ENCODE peak calls at places on chromosomes 16 and 17, in eight cellular contexts. One of them, this sample, is unnamed. For H3K4me1, the result is how much of the 10 kb centered on the place peaks cover.

GRCh38 chr17:50459081-50459676 is 9.5 kb downstream of the CHAD start:
- DNase-seq in SK-N-SH: no peak
- DNase-seq in breast epithelium: no peak
- DNase-seq in esophagus squamous epithelium: no peak
- DNase-seq in uterus: no peak
- DNase-seq in pancreas: no peak
- DNase-seq in psoas muscle: no peak
- DNase-seq in lower lobe of right lung: no peak
- DNase-seq in this sample: no peak

GRCh38 chr17:58412910-58413630 is 4.3 kb downstream of the RNF43 start:
- DNase-seq in breast epithelium: no peak
- DNase-seq in pancreas: no peak
- DNase-seq in psoas muscle: no peak
- DNase-seq in SK-N-SH: no peak
- DNase-seq in uterus: no peak
- DNase-seq in esophagus squamous epithelium: no peak
- DNase-seq in lower lobe of right lung: no peak
- DNase-seq in this sample: no peak

GRCh38 chr17:67434061-67434525 is 57.0 kb downstream of the PITPNC1 start:
- DNase-seq in psoas muscle: no peak
- DNase-seq in lower lobe of right lung: peak
- DNase-seq in SK-N-SH: no peak
- DNase-seq in uterus: no peak
- DNase-seq in esophagus squamous epithelium: no peak
- DNase-seq in pancreas: no peak
- DNase-seq in breast epithelium: no peak
- DNase-seq in this sample: peak

GRCh38 chr16:15919331-15919730 is 30.1 kb upstream of the ABCC1 start:
- DNase-seq in breast epithelium: no peak
- DNase-seq in pancreas: no peak
- DNase-seq in esophagus squamous epithelium: no peak
- DNase-seq in psoas muscle: no peak
- DNase-seq in SK-N-SH: no peak
- DNase-seq in uterus: no peak
- DNase-seq in lower lobe of right lung: no peak
- DNase-seq in this sample: no peak

GRCh38 chr16:46711106-46711769 is 21.8 kb downstream of the ORC6 start:
- DNase-seq in breast epithelium: no peak
- DNase-seq in uterus: no peak
- DNase-seq in pancreas: no peak
- DNase-seq in SK-N-SH: no peak
- DNase-seq in esophagus squamous epithelium: no peak
- DNase-seq in lower lobe of right lung: no peak
- DNase-seq in psoas muscle: peak
- DNase-seq in this sample: peak

GRCh38 chr16:83957296-83957855 is 4.3 kb downstream of the OSGIN1 start:
- DNase-seq in psoas muscle: no peak
- DNase-seq in breast epithelium: no peak
- DNase-seq in uterus: no peak
- DNase-seq in esophagus squamous epithelium: no peak
- DNase-seq in pancreas: peak
- DNase-seq in lower lobe of right lung: no peak
- DNase-seq in SK-N-SH: no peak
- DNase-seq in this sample: no peak

GRCh38 chr17:21452377-21453143 is 76.4 kb downstream of the KCNJ12 start:
- DNase-seq in psoas muscle: peak
- DNase-seq in uterus: peak
- DNase-seq in breast epithelium: peak
- DNase-seq in lower lobe of right lung: peak
- DNase-seq in esophagus squamous epithelium: no peak
- DNase-seq in pancreas: peak
- DNase-seq in SK-N-SH: no peak
- DNase-seq in this sample: peak

GRCh38 chr16:79561729-79562128 is 38.8 kb downstream of the MAF start:
- DNase-seq in pancreas: no peak
- DNase-seq in esophagus squamous epithelium: no peak
- DNase-seq in psoas muscle: no peak
- DNase-seq in SK-N-SH: no peak
- DNase-seq in breast epithelium: no peak
- DNase-seq in uterus: no peak
- DNase-seq in lower lobe of right lung: no peak
- DNase-seq in this sample: no peak

GRCh38 chr17:81890447-81891302 is 711 bp downstream of the ALYREF start:
- DNase-seq in esophagus squamous epithelium: no peak
- DNase-seq in lower lobe of right lung: no peak
- DNase-seq in breast epithelium: no peak
- DNase-seq in uterus: no peak
- DNase-seq in psoas muscle: no peak
- DNase-seq in SK-N-SH: peak
- DNase-seq in pancreas: peak
- DNase-seq in this sample: peak

GRCh38 chr17:55770220-55770870 is 19.5 kb downstream of the PCTP start:
- DNase-seq in psoas muscle: no peak
- DNase-seq in SK-N-SH: peak
- DNase-seq in lower lobe of right lung: no peak
- DNase-seq in uterus: no peak
- DNase-seq in esophagus squamous epithelium: no peak
- DNase-seq in breast epithelium: no peak
- DNase-seq in pancreas: no peak
- DNase-seq in this sample: no peak

GRCh38 chr17:37710344-37710886 is 34.4 kb downstream of the HNF1B start:
- DNase-seq in lower lobe of right lung: peak
- DNase-seq in psoas muscle: no peak
- DNase-seq in breast epithelium: no peak
- DNase-seq in pancreas: peak
- DNase-seq in uterus: no peak
- DNase-seq in esophagus squamous epithelium: no peak
- DNase-seq in SK-N-SH: peak
- DNase-seq in this sample: no peak

GRCh38 chr17:1047177-1047885 is 50.4 kb downstream of the TIMM22 start:
- DNase-seq in esophagus squamous epithelium: no peak
- DNase-seq in lower lobe of right lung: peak
- DNase-seq in psoas muscle: peak
- DNase-seq in pancreas: peak
- DNase-seq in breast epithelium: no peak
- DNase-seq in uterus: no peak
- DNase-seq in SK-N-SH: no peak
- DNase-seq in this sample: peak

GRCh38 chr17:31499771-31500554 is 108.5 kb downstream of the RAB11FIP4 start:
- DNase-seq in SK-N-SH: peak
- DNase-seq in psoas muscle: peak
- DNase-seq in uterus: no peak
- DNase-seq in pancreas: no peak
- DNase-seq in esophagus squamous epithelium: no peak
- DNase-seq in breast epithelium: peak
- DNase-seq in lower lobe of right lung: peak
- DNase-seq in this sample: peak

GRCh38 chr16:87305505-87306391 is 11.4 kb downstream of the C16orf95 start:
- DNase-seq in pancreas: peak
- DNase-seq in uterus: no peak
- DNase-seq in lower lobe of right lung: no peak
- DNase-seq in SK-N-SH: no peak
- DNase-seq in psoas muscle: no peak
- DNase-seq in breast epithelium: no peak
- DNase-seq in esophagus squamous epithelium: no peak
- DNase-seq in this sample: peak

GRCh38 chr17:29292992-29293889 is 707 bp downstream of the NUFIP2 start:
- DNase-seq in lower lobe of right lung: peak
- DNase-seq in uterus: peak
- DNase-seq in esophagus squamous epithelium: no peak
- DNase-seq in SK-N-SH: peak
- DNase-seq in pancreas: peak
- DNase-seq in psoas muscle: peak
- DNase-seq in breast epithelium: peak
- DNase-seq in this sample: peak

GRCh38 chr17:32566303-32566702 is 79.5 kb downstream of the CDK5R1 start:
- DNase-seq in lower lobe of right lung: no peak
- DNase-seq in SK-N-SH: no peak
- DNase-seq in breast epithelium: no peak
- DNase-seq in uterus: no peak
- DNase-seq in esophagus squamous epithelium: no peak
- DNase-seq in psoas muscle: no peak
- DNase-seq in pancreas: no peak
- DNase-seq in this sample: no peak

GRCh38 chr16:50303041-50303604 is 36.8 kb downstream of the ADCY7 start:
- DNase-seq in psoas muscle: no peak
- DNase-seq in breast epithelium: no peak
- DNase-seq in SK-N-SH: peak
- DNase-seq in pancreas: no peak
- DNase-seq in uterus: peak
- DNase-seq in lower lobe of right lung: no peak
- DNase-seq in esophagus squamous epithelium: no peak
- DNase-seq in this sample: peak

GRCh38 chr17:57210224-57210553 is 46.1 kb upstream of the MSI2 start:
- DNase-seq in esophagus squamous epithelium: no peak
- DNase-seq in breast epithelium: no peak
- DNase-seq in uterus: no peak
- DNase-seq in pancreas: no peak
- DNase-seq in SK-N-SH: no peak
- DNase-seq in lower lobe of right lung: no peak
- DNase-seq in psoas muscle: no peak
- DNase-seq in this sample: no peak

GRCh38 chr17:33968350-33969044 is 286.6 kb upstream of the CCL2 start:
- DNase-seq in psoas muscle: no peak
- DNase-seq in uterus: no peak
- DNase-seq in breast epithelium: no peak
- DNase-seq in esophagus squamous epithelium: no peak
- DNase-seq in pancreas: no peak
- DNase-seq in lower lobe of right lung: no peak
- DNase-seq in SK-N-SH: no peak
- DNase-seq in this sample: no peak

GRCh38 chr16:61968242-61968978 is 67.8 kb downstream of the CDH8 start:
- DNase-seq in lower lobe of right lung: no peak
- DNase-seq in uterus: no peak
- DNase-seq in esophagus squamous epithelium: no peak
- DNase-seq in pancreas: no peak
- DNase-seq in psoas muscle: no peak
- DNase-seq in breast epithelium: no peak
- DNase-seq in SK-N-SH: no peak
- DNase-seq in this sample: no peak

GRCh38 chr16:88534731-88535141 is 35.5 kb upstream of the ZC3H18 start:
- DNase-seq in lower lobe of right lung: peak
- DNase-seq in SK-N-SH: no peak
- DNase-seq in breast epithelium: no peak
- DNase-seq in pancreas: peak
- DNase-seq in esophagus squamous epithelium: no peak
- DNase-seq in uterus: no peak
- DNase-seq in psoas muscle: peak
- DNase-seq in this sample: peak

GRCh38 chr16:25048146-25048618 is 33.0 kb upstream of the ARHGAP17 start:
- DNase-seq in esophagus squamous epithelium: no peak
- DNase-seq in breast epithelium: no peak
- DNase-seq in psoas muscle: no peak
- DNase-seq in SK-N-SH: no peak
- DNase-seq in pancreas: no peak
- DNase-seq in uterus: no peak
- DNase-seq in lower lobe of right lung: no peak
- DNase-seq in this sample: no peak
- H3K4me3 ChIP-seq in esophagus squamous epithelium: no peak
- H3K4me3 ChIP-seq in breast epithelium: peak
- H3K4me3 ChIP-seq in psoas muscle: peak
- H3K4me3 ChIP-seq in SK-N-SH: peak
- H3K4me3 ChIP-seq in pancreas: no peak
- H3K4me3 ChIP-seq in uterus: peak
- H3K4me3 ChIP-seq in lower lobe of right lung: peak
- H3K4me3 ChIP-seq in this sample: peak

GRCh38 chr17:10177921-10178788 is 20.3 kb downstream of the GAS7 start:
- DNase-seq in psoas muscle: peak
- DNase-seq in uterus: no peak
- DNase-seq in pancreas: no peak
- DNase-seq in SK-N-SH: no peak
- DNase-seq in esophagus squamous epithelium: no peak
- DNase-seq in lower lobe of right lung: no peak
- DNase-seq in breast epithelium: no peak
- DNase-seq in this sample: peak

GRCh38 chr17:10172241-10172741 is 26.1 kb downstream of the GAS7 start:
- DNase-seq in uterus: no peak
- DNase-seq in SK-N-SH: no peak
- DNase-seq in breast epithelium: no peak
- DNase-seq in esophagus squamous epithelium: no peak
- DNase-seq in psoas muscle: no peak
- DNase-seq in lower lobe of right lung: no peak
- DNase-seq in pancreas: no peak
- DNase-seq in this sample: no peak

GRCh38 chr17:10172778-10173177 is 25.6 kb downstream of the GAS7 start:
- DNase-seq in esophagus squamous epithelium: no peak
- DNase-seq in lower lobe of right lung: no peak
- DNase-seq in uterus: no peak
- DNase-seq in SK-N-SH: no peak
- DNase-seq in breast epithelium: no peak
- DNase-seq in pancreas: no peak
- DNase-seq in psoas muscle: no peak
- DNase-seq in this sample: no peak

GRCh38 chr17:10178789-10179075 is 19.7 kb downstream of the GAS7 start:
- DNase-seq in SK-N-SH: no peak
- DNase-seq in breast epithelium: no peak
- DNase-seq in psoas muscle: no peak
- DNase-seq in lower lobe of right lung: no peak
- DNase-seq in uterus: no peak
- DNase-seq in pancreas: no peak
- DNase-seq in esophagus squamous epithelium: no peak
- DNase-seq in this sample: no peak

GRCh38 chr17:10177131-10177920 is 21.1 kb downstream of the GAS7 start:
- DNase-seq in esophagus squamous epithelium: no peak
- DNase-seq in breast epithelium: no peak
- DNase-seq in psoas muscle: no peak
- DNase-seq in lower lobe of right lung: no peak
- DNase-seq in uterus: no peak
- DNase-seq in SK-N-SH: no peak
- DNase-seq in pancreas: no peak
- DNase-seq in this sample: no peak
- H3K4me1 ChIP-seq in esophagus squamous epithelium: under half
- H3K4me1 ChIP-seq in breast epithelium: under half
- H3K4me1 ChIP-seq in psoas muscle: under half
- H3K4me1 ChIP-seq in lower lobe of right lung: under half
- H3K4me1 ChIP-seq in uterus: under half
- H3K4me1 ChIP-seq in SK-N-SH: under half
- H3K4me1 ChIP-seq in pancreas: under half
- H3K4me1 ChIP-seq in this sample: under half

GRCh38 chr16:85524630-85525463 is 88.3 kb upstream of the GSE1 start:
- DNase-seq in pancreas: peak
- DNase-seq in SK-N-SH: peak
- DNase-seq in lower lobe of right lung: peak
- DNase-seq in uterus: no peak
- DNase-seq in esophagus squamous epithelium: no peak
- DNase-seq in breast epithelium: peak
- DNase-seq in psoas muscle: peak
- DNase-seq in this sample: peak
- H3K4me3 ChIP-seq in pancreas: no peak
- H3K4me3 ChIP-seq in SK-N-SH: no peak
- H3K4me3 ChIP-seq in lower lobe of right lung: no peak
- H3K4me3 ChIP-seq in uterus: no peak
- H3K4me3 ChIP-seq in esophagus squamous epithelium: no peak
- H3K4me3 ChIP-seq in breast epithelium: no peak
- H3K4me3 ChIP-seq in psoas muscle: no peak
- H3K4me3 ChIP-seq in this sample: no peak

DNA sequence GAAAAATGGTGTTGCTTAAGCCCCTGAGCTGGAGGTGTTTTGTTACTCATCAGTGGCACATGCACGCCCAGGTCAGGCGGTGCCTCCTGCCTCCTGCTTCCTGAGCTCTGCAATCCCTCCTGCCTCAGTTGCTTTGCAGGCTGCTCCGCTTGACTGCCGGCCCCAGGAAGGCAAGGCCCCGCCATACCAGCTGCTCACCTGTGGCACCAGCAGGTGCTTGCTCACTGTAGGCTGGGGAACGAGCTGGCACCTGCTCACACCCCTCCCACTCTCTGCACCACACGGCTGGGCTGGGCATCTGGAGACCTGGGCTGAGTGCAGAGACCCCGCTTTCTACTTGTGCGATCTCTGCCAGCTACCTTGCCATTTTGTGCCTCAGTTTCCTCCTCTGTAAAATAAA is 200.2 kb downstream of the RBFOX3 start:
- DNase-seq in lower lobe of right lung: no peak
- DNase-seq in SK-N-SH: no peak
- DNase-seq in uterus: no peak
- DNase-seq in psoas muscle: no peak
- DNase-seq in breast epithelium: no peak
- DNase-seq in pancreas: no peak
- DNase-seq in esophagus squamous epithelium: no peak
- DNase-seq in this sample: no peak
- H3K4me1 ChIP-seq in lower lobe of right lung: under half
- H3K4me1 ChIP-seq in SK-N-SH: under half
- H3K4me1 ChIP-seq in uterus: under half
- H3K4me1 ChIP-seq in psoas muscle: under half
- H3K4me1 ChIP-seq in breast epithelium: under half
- H3K4me1 ChIP-seq in pancreas: under half
- H3K4me1 ChIP-seq in esophagus squamous epithelium: under half
- H3K4me1 ChIP-seq in this sample: under half

This sample was measured in right cardiac atrium.